ENCODE peak calls at places on chromosome 17, in seven cellular contexts. C, U, D, B, J, G and Q are unnamed samples.

GRCh38 chr17:37701424-37702020 is 43.3 kb downstream of the HNF1B start:
- DNase-seq in C (peak), U (no peak), D (peak), B (no peak), J (no peak), G (peak), Q (peak)

GRCh38 chr17:35147313-35147982 is at the start of gene UNC45B:
- DNase-seq in C (no peak), U (no peak), D (no peak), B (no peak), J (no peak), G (no peak), Q (no peak)

GRCh38 chr17:71639865-71640264 is 481.0 kb upstream of the SOX9 start:
- DNase-seq in C (no peak), U (no peak), D (no peak), B (no peak), J (no peak), G (no peak), Q (no peak)

GRCh38 chr17:5583426-5584382 is 605 bp downstream of the NLRP1 start:
- DNase-seq in C (no peak), U (no peak), D (no peak), B (no peak), J (peak), G (no peak), Q (no peak)

GRCh38 chr17:82808921-82809905 is 30.6 kb downstream of the ZNF750 start:
- DNase-seq in C (no peak), U (no peak), D (no peak), B (no peak), J (no peak), G (no peak), Q (no peak)

GRCh38 chr17:32349503-32349853 is 479 bp upstream of the ZNF207 start:
- DNase-seq in C (no peak), U (no peak), D (no peak), B (no peak), J (no peak), G (peak), Q (no peak)

GRCh38 chr17:6591599-6592158 is 35.3 kb upstream of the PITPNM3 start:
- DNase-seq in C (no peak), U (peak), D (no peak), B (no peak), J (no peak), G (no peak), Q (peak)

GRCh38 chr17:77848257-77848656 is 110.2 kb upstream of the TNRC6C start:
- DNase-seq in C (no peak), U (no peak), D (no peak), B (no peak), J (no peak), G (no peak), Q (no peak)

GRCh38 chr17:59004338-59005111 is 102.2 kb downstream of the TRIM37 start:
- DNase-seq in C (no peak), U (peak), D (peak), B (no peak), J (no peak), G (peak), Q (peak)

GRCh38 chr17:18270851-18271170 is 10.3 kb downstream of the MIEF2 start:
- DNase-seq in C (no peak), U (no peak), D (no peak), B (no peak), J (no peak), G (no peak), Q (no peak)

GRCh38 chr17:49495842-49496182 is 719 bp downstream of the NGFR start:
- DNase-seq in C (no peak), U (no peak), D (no peak), B (no peak), J (no peak), G (no peak), Q (peak)

GRCh38 chr17:12722282-12722681 is 56.6 kb downstream of the MYOCD start:
- DNase-seq in C (no peak), U (no peak), D (no peak), B (no peak), J (peak), G (no peak), Q (no peak)

GRCh38 chr17:47621293-47622178 is 28.2 kb upstream of the KPNB1 start:
- DNase-seq in C (no peak), U (peak), D (no peak), B (peak), J (no peak), G (no peak), Q (no peak)

GRCh38 chr17:35170968-35171771 is 23.0 kb downstream of the SLC35G3 start:
- DNase-seq in C (peak), U (no peak), D (no peak), B (no peak), J (no peak), G (no peak), Q (no peak)

GRCh38 chr17:74691151-74691550 is 21.6 kb downstream of the CD300LF start:
- DNase-seq in C (no peak), U (no peak), D (no peak), B (peak), J (no peak), G (no peak), Q (no peak)

GRCh38 chr17:82648761-82649474 is 674 bp upstream of the WDR45B start:
- DNase-seq in C (peak), U (peak), D (peak), B (peak), J (peak), G (peak), Q (no peak)

GRCh38 chr17:77779711-77780539 is 178.6 kb upstream of the TNRC6C start:
- DNase-seq in C (no peak), U (no peak), D (no peak), B (peak), J (no peak), G (no peak), Q (no peak)

GRCh38 chr17:70454377-70454776 is 285.0 kb downstream of the KCNJ2 start:
- DNase-seq in C (no peak), U (no peak), D (no peak), B (no peak), J (no peak), G (no peak), Q (no peak)

GRCh38 chr17:73974536-73974935 is 228.9 kb upstream of the RPL38 start:
- DNase-seq in C (no peak), U (no peak), D (no peak), B (no peak), J (no peak), G (no peak), Q (no peak)

GRCh38 chr17:76585649-76586593 is at the start of gene ST6GALNAC2:
- DNase-seq in C (no peak), U (peak), D (peak), B (peak), J (no peak), G (peak), Q (peak)

GRCh38 chr17:7260601-7261376 is 1.5 kb downstream of the CLDN7 start:
- DNase-seq in C (peak), U (peak), D (peak), B (no peak), J (no peak), G (peak), Q (peak)

GRCh38 chr17:55441544-55441943 is 19.9 kb upstream of the MMD start:
- DNase-seq in C (no peak), U (no peak), D (no peak), B (no peak), J (no peak), G (no peak), Q (no peak)
- TF ChIP-seq POLR2AphosphoS5 in C (no peak), U (no peak), D (no peak), B (no peak), J (no peak), G (no peak), Q (no peak)

DNA sequence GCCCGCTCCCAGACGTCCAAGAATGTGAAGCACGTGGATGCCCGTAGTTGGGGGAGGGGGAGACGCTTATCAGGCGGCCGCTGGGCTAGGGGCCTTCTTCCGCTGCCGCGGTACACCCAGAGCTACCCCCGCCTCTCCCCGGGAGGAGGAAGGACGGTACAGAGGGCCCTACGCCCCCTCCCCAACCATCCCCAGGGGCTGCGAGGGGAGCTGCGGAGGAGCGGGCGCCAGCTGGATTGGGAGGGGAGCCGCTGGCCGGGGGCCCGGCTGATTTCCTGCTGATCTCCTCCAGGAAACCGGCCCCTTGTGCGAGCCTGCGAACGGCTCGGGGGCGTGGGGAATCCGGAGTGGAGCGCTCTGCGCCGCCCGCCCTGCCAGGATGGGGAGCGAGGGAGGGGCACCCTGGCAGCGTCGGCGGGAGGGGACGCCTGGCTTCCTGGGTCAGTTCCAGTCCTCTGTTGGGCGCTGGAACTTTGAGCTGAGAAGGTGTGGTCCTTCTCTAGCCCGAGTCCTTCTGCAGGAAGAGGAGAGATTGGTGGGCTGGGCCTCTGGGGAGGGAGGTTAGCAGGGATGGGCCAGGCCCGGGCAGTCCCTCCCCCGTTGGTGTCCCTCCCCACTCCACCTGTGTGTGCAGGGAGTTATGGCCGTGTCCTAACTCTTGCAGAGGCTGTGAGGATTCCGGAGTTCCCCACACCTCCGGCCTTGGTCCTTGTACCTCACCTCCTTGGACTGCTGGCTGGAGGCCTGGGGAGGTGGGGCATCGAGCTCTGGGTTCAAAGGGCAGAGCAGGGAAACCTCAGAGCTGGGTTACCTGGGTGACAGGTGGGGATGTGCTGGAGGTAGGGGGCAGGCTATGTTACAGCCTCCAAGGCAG is 19.1 kb downstream of the GJD3 start:
- DNase-seq in C (no peak), U (peak), D (peak), B (peak), J (no peak), G (peak), Q (peak)
- TF ChIP-seq POLR2AphosphoS5 in C (no peak), U (peak), D (peak), B (peak), J (no peak), G (peak), Q (peak)

GRCh38 chr17:64148699-64149098 is 18.8 kb upstream of the ERN1 start:
- DNase-seq in C (no peak), U (no peak), D (peak), B (no peak), J (no peak), G (no peak), Q (peak)

GRCh38 chr17:64146418-64147109 is 16.6 kb upstream of the ERN1 start:
- DNase-seq in C (no peak), U (peak), D (peak), B (peak), J (peak), G (peak), Q (no peak)

GRCh38 chr17:64147110-64148016 is 17.4 kb upstream of the ERN1 start:
- DNase-seq in C (no peak), U (no peak), D (no peak), B (no peak), J (no peak), G (no peak), Q (no peak)

GRCh38 chr17:64149196-64149595 is 19.3 kb upstream of the ERN1 start:
- DNase-seq in C (no peak), U (no peak), D (no peak), B (no peak), J (no peak), G (no peak), Q (no peak)

GRCh38 chr17:64148017-64148631 is 18.2 kb upstream of the ERN1 start:
- DNase-seq in C (no peak), U (no peak), D (no peak), B (no peak), J (no peak), G (no peak), Q (no peak)
- TF ChIP-seq POLR2AphosphoS5 in C (peak), U (peak), D (no peak), B (no peak), J (no peak), G (no peak), Q (peak)

DNA sequence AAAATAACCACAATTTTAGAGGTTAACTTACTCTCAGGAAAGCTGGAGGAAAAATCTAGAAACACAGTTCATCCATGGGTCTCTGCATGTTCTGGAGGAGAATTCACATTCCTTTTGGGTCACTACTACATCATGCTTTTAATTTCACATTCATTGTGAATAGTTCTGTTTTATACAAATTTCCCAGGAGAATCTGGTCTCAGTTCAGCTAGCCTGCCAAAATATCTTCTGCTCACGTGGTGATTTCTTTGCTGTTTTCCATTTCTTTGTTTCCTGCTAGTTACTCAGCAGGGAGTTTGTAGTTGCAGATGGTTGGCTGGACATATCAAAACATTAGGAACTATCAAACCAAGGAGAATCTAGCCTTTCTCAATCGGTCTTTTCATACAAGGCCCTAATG is at the start of gene ABCA9:
- DNase-seq in C (no peak), U (no peak), D (no peak), B (no peak), J (no peak), G (no peak), Q (no peak)
- TF ChIP-seq POLR2AphosphoS5 in C (no peak), U (peak), D (peak), B (peak), J (peak), G (no peak), Q (no peak)